ENCODE peak calls at places on chromosome 2, in six cellular contexts. One of them, this sample, is unnamed.

GRCh38 chr2:197994751-197995150 is 190.4 kb downstream of the PLCL1 start:
- DNase-seq in HCT116: no peak
- DNase-seq in HepG2: no peak
- DNase-seq in K562: peak
- DNase-seq in H1: no peak
- DNase-seq in GM12878: no peak
- DNase-seq in this sample: no peak

GRCh38 chr2:113012436-113013335 is 7.4 kb downstream of the IL36A start:
- DNase-seq in HCT116: no peak
- DNase-seq in HepG2: no peak
- DNase-seq in K562: peak
- DNase-seq in H1: no peak
- DNase-seq in GM12878: no peak
- DNase-seq in this sample: no peak

GRCh38 chr2:113186421-113186820 is 12.7 kb downstream of the PSD4 start:
- DNase-seq in HCT116: no peak
- DNase-seq in HepG2: no peak
- DNase-seq in K562: no peak
- DNase-seq in H1: no peak
- DNase-seq in GM12878: no peak
- DNase-seq in this sample: no peak

GRCh38 chr2:43225093-43225787 is 1.2 kb downstream of the ZFP36L2 start:
- DNase-seq in HCT116: no peak
- DNase-seq in HepG2: no peak
- DNase-seq in K562: peak
- DNase-seq in H1: no peak
- DNase-seq in GM12878: no peak
- DNase-seq in this sample: peak

GRCh38 chr2:183079335-183079775 is 808 bp downstream of the DUSP19 start:
- DNase-seq in HCT116: no peak
- DNase-seq in HepG2: no peak
- DNase-seq in K562: no peak
- DNase-seq in H1: no peak
- DNase-seq in GM12878: no peak
- DNase-seq in this sample: no peak

GRCh38 chr2:239253705-239254104 is 147.1 kb downstream of the HDAC4 start:
- DNase-seq in HCT116: no peak
- DNase-seq in HepG2: no peak
- DNase-seq in K562: no peak
- DNase-seq in H1: no peak
- DNase-seq in GM12878: no peak
- DNase-seq in this sample: no peak

GRCh38 chr2:128384446-128384845 is 65.8 kb upstream of the HS6ST1 start:
- DNase-seq in HCT116: no peak
- DNase-seq in HepG2: no peak
- DNase-seq in K562: no peak
- DNase-seq in H1: no peak
- DNase-seq in GM12878: no peak
- DNase-seq in this sample: no peak

GRCh38 chr2:37119182-37119581 is 34.9 kb downstream of the GPATCH11 start:
- DNase-seq in HCT116: no peak
- DNase-seq in HepG2: peak
- DNase-seq in K562: peak
- DNase-seq in H1: no peak
- DNase-seq in GM12878: no peak
- DNase-seq in this sample: no peak

GRCh38 chr2:177641321-177641720 is 248.7 kb downstream of the AGPS start:
- DNase-seq in HCT116: no peak
- DNase-seq in HepG2: no peak
- DNase-seq in K562: no peak
- DNase-seq in H1: no peak
- DNase-seq in GM12878: no peak
- DNase-seq in this sample: no peak

GRCh38 chr2:206443735-206444527 is 599 bp downstream of the ADAM23 start:
- DNase-seq in HCT116: no peak
- DNase-seq in HepG2: no peak
- DNase-seq in K562: peak
- DNase-seq in H1: peak
- DNase-seq in GM12878: no peak
- DNase-seq in this sample: peak

GRCh38 chr2:127906206-127906926 is 20.6 kb upstream of the AMMECR1L start:
- DNase-seq in HCT116: no peak
- DNase-seq in HepG2: no peak
- DNase-seq in K562: peak
- DNase-seq in H1: peak
- DNase-seq in GM12878: no peak
- DNase-seq in this sample: peak

GRCh38 chr2:70094978-70095832 is 7.9 kb downstream of the PCBP1 start:
- DNase-seq in HCT116: no peak
- DNase-seq in HepG2: peak
- DNase-seq in K562: no peak
- DNase-seq in H1: no peak
- DNase-seq in GM12878: no peak
- DNase-seq in this sample: no peak

GRCh38 chr2:44110444-44110843 is 58.2 kb upstream of the PPM1B start:
- DNase-seq in HCT116: no peak
- DNase-seq in HepG2: no peak
- DNase-seq in K562: no peak
- DNase-seq in H1: no peak
- DNase-seq in GM12878: no peak
- DNase-seq in this sample: no peak

GRCh38 chr2:15614545-15615309 is 23.1 kb downstream of the DDX1 start:
- DNase-seq in HCT116: no peak
- DNase-seq in HepG2: no peak
- DNase-seq in K562: no peak
- DNase-seq in H1: no peak
- DNase-seq in GM12878: no peak
- DNase-seq in this sample: no peak

GRCh38 chr2:49948091-49948490 is 793.8 kb upstream of the FSHR start:
- DNase-seq in HCT116: no peak
- DNase-seq in HepG2: no peak
- DNase-seq in K562: no peak
- DNase-seq in H1: no peak
- DNase-seq in GM12878: no peak
- DNase-seq in this sample: no peak

GRCh38 chr2:13581471-13581870 is 864.7 kb downstream of the TRIB2 start:
- DNase-seq in HCT116: no peak
- DNase-seq in HepG2: no peak
- DNase-seq in K562: no peak
- DNase-seq in H1: peak
- DNase-seq in GM12878: no peak
- DNase-seq in this sample: peak

GRCh38 chr2:32652555-32653209 is 24.8 kb downstream of the TTC27 start:
- DNase-seq in HCT116: no peak
- DNase-seq in HepG2: no peak
- DNase-seq in K562: no peak
- DNase-seq in H1: no peak
- DNase-seq in GM12878: no peak
- DNase-seq in this sample: no peak

GRCh38 chr2:72963423-72964145 is 46.3 kb downstream of the EMX1 start:
- DNase-seq in HCT116: no peak
- DNase-seq in HepG2: no peak
- DNase-seq in K562: no peak
- DNase-seq in H1: peak
- DNase-seq in GM12878: no peak
- DNase-seq in this sample: peak

GRCh38 chr2:88181511-88181910 is 11.4 kb downstream of the THNSL2 start:
- DNase-seq in HCT116: no peak
- DNase-seq in HepG2: no peak
- DNase-seq in K562: no peak
- DNase-seq in H1: no peak
- DNase-seq in GM12878: no peak
- DNase-seq in this sample: no peak

GRCh38 chr2:66189598-66189997 is 245.3 kb upstream of the MEIS1 start:
- DNase-seq in HCT116: no peak
- DNase-seq in HepG2: no peak
- DNase-seq in K562: no peak
- DNase-seq in H1: no peak
- DNase-seq in GM12878: no peak
- DNase-seq in this sample: no peak

GRCh38 chr2:50431958-50432650 is 599.8 kb downstream of the NRXN1 start:
- DNase-seq in HCT116: no peak
- DNase-seq in HepG2: no peak
- DNase-seq in K562: no peak
- DNase-seq in H1: no peak
- DNase-seq in GM12878: no peak
- DNase-seq in this sample: no peak

GRCh38 chr2:18441583-18441982 is 118.9 kb downstream of the RDH14 start:
- DNase-seq in HCT116: no peak
- DNase-seq in HepG2: no peak
- DNase-seq in K562: no peak
- DNase-seq in H1: no peak
- DNase-seq in GM12878: no peak
- DNase-seq in this sample: no peak

GRCh38 chr2:156136566-156136965 is 196.0 kb downstream of the NR4A2 start:
- DNase-seq in HCT116: no peak
- DNase-seq in HepG2: no peak
- DNase-seq in K562: no peak
- DNase-seq in H1: no peak
- DNase-seq in GM12878: no peak
- DNase-seq in this sample: no peak

GRCh38 chr2:125710561-125710960 is 945.4 kb upstream of the GYPC start:
- DNase-seq in HCT116: no peak
- DNase-seq in HepG2: no peak
- DNase-seq in K562: no peak
- DNase-seq in H1: no peak
- DNase-seq in GM12878: no peak
- DNase-seq in this sample: no peak

GRCh38 chr2:157470321-157470720 is 26.4 kb upstream of the CYTIP start:
- DNase-seq in HCT116: no peak
- DNase-seq in HepG2: no peak
- DNase-seq in K562: no peak
- DNase-seq in H1: no peak
- DNase-seq in GM12878: peak
- DNase-seq in this sample: no peak

GRCh38 chr2:80560298-80560697 is 255.7 kb upstream of the LRRTM1 start:
- DNase-seq in HCT116: no peak
- DNase-seq in HepG2: no peak
- DNase-seq in K562: no peak
- DNase-seq in H1: no peak
- DNase-seq in GM12878: no peak
- DNase-seq in this sample: no peak

GRCh38 chr2:157596992-157597681 is 31.5 kb downstream of the ACVR1C start:
- DNase-seq in HCT116: no peak
- DNase-seq in HepG2: no peak
- DNase-seq in K562: peak
- DNase-seq in H1: peak
- DNase-seq in GM12878: no peak
- DNase-seq in this sample: peak

GRCh38 chr2:74597456-74597855 is 42.9 kb downstream of the DOK1 start:
- DNase-seq in HCT116: no peak
- DNase-seq in HepG2: no peak
- DNase-seq in K562: no peak
- DNase-seq in H1: no peak
- DNase-seq in GM12878: no peak
- DNase-seq in this sample: no peak
- TF ChIP-seq ATF3 in HCT116: no peak
- TF ChIP-seq ATF3 in HepG2: no peak
- TF ChIP-seq ATF3 in K562: no peak
- TF ChIP-seq ATF3 in H1: no peak
- TF ChIP-seq ATF3 in GM12878: no peak
- TF ChIP-seq ATF3 in this sample: no peak

DNA sequence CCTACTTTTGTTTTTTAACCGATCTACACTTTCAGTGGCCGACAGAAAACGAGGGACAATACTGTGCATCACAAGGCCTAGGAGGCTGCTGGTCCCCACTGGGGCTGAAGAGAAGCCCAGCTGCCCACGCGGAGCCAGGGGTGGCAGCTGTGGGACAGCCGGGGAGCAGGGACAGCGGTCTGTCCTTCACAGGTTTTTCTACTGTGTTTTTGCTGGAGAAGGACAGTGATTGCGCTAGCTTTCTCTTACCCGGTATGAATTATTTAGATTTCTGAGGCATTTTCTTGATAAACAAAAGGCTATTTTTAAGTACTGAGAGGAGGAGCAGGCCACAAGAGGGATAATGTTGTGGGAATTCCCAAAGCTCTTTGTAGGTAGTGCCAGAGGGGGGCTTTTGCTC is 219.8 kb downstream of the ATAD2B start:
- DNase-seq in HCT116: no peak
- DNase-seq in HepG2: no peak
- DNase-seq in K562: peak
- DNase-seq in H1: no peak
- DNase-seq in GM12878: no peak
- DNase-seq in this sample: no peak
- TF ChIP-seq ATF3 in HCT116: no peak
- TF ChIP-seq ATF3 in HepG2: no peak
- TF ChIP-seq ATF3 in K562: no peak
- TF ChIP-seq ATF3 in H1: no peak
- TF ChIP-seq ATF3 in GM12878: no peak
- TF ChIP-seq ATF3 in this sample: no peak

GRCh38 chr2:68740184-68740914 is 5.7 kb downstream of the ARHGAP25 start:
- DNase-seq in HCT116: no peak
- DNase-seq in HepG2: no peak
- DNase-seq in K562: no peak
- DNase-seq in H1: no peak
- DNase-seq in GM12878: no peak
- DNase-seq in this sample: no peak

GRCh38 chr2:68741805-68742306 is 7.2 kb downstream of the ARHGAP25 start:
- DNase-seq in HCT116: no peak
- DNase-seq in HepG2: no peak
- DNase-seq in K562: no peak
- DNase-seq in H1: peak
- DNase-seq in GM12878: no peak
- DNase-seq in this sample: no peak

GRCh38 chr2:68737717-68738116 is 3.1 kb downstream of the ARHGAP25 start:
- DNase-seq in HCT116: no peak
- DNase-seq in HepG2: no peak
- DNase-seq in K562: no peak
- DNase-seq in H1: no peak
- DNase-seq in GM12878: no peak
- DNase-seq in this sample: no peak

GRCh38 chr2:68741238-68741637 is 6.6 kb downstream of the ARHGAP25 start:
- DNase-seq in HCT116: no peak
- DNase-seq in HepG2: no peak
- DNase-seq in K562: no peak
- DNase-seq in H1: no peak
- DNase-seq in GM12878: no peak
- DNase-seq in this sample: no peak

GRCh38 chr2:68739261-68740183 is 4.9 kb downstream of the ARHGAP25 start:
- DNase-seq in HCT116: no peak
- DNase-seq in HepG2: no peak
- DNase-seq in K562: no peak
- DNase-seq in H1: no peak
- DNase-seq in GM12878: no peak
- DNase-seq in this sample: no peak
- TF ChIP-seq ATF3 in HCT116: no peak
- TF ChIP-seq ATF3 in HepG2: no peak
- TF ChIP-seq ATF3 in K562: no peak
- TF ChIP-seq ATF3 in H1: no peak
- TF ChIP-seq ATF3 in GM12878: no peak
- TF ChIP-seq ATF3 in this sample: no peak

DNA sequence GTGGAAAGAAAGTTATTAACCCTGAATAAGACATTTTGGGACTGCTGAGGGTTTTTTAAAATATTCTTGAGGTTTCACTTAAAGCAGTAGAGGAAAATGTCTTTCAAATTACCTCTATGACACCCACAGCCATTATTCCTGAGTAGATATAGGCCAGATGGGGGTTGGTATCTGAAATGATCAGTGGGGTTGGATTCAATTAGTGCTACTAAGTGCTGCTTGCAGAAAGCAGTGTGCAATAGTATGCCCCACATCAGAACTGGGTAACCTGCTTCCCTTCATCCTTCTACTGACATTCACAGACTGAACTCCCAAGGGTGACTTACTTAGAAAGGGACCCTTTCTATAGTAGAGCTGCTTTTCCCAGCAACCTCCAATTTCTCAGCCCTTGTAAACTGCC is 7.3 kb upstream of the ETAA1 start:
- DNase-seq in HCT116: no peak
- DNase-seq in HepG2: no peak
- DNase-seq in K562: no peak
- DNase-seq in H1: no peak
- DNase-seq in GM12878: no peak
- DNase-seq in this sample: no peak
- TF ChIP-seq ATF3 in HCT116: no peak
- TF ChIP-seq ATF3 in HepG2: no peak
- TF ChIP-seq ATF3 in K562: no peak
- TF ChIP-seq ATF3 in H1: no peak
- TF ChIP-seq ATF3 in GM12878: no peak
- TF ChIP-seq ATF3 in this sample: no peak